ENCODE peak calls at places on chromosomes 16 and 17, in ten cellular contexts. J is endothelial cell, P is astrocyte of the hippocampus, N is esophagus squamous epithelium, I is cardiac muscle cell, B is activated T-cell treated with anti-CD3 and anti-CD28 coated beads for 1 hour, M is body of pancreas, Y is neural crest cell, Q is AG08395, L is prostate gland. C is an unnamed sample.

GRCh38 chr16:85980686-85981085 is 81.7 kb downstream of the IRF8 start:
- DNase-seq in M (no peak), Y (no peak), J (no peak), L (no peak), N (no peak), Q (no peak), B (no peak), I (no peak), P (no peak), C (no peak)

GRCh38 chr16:59632266-59632855 is 898.2 kb upstream of the GOT2 start:
- DNase-seq in J (no peak), Y (no peak), P (peak), Q (peak), N (no peak), I (peak), B (no peak), M (no peak), L (no peak), C (peak)

GRCh38 chr16:49410226-49410625 is 36.6 kb downstream of the C16orf78 start:
- DNase-seq in Y (no peak), J (no peak), L (no peak), Q (no peak), M (no peak), B (no peak), N (no peak), I (no peak), P (no peak), C (no peak)

GRCh38 chr16:6035161-6035560 is 937.6 kb upstream of the EEF2KMT start:
- DNase-seq in B (no peak), L (no peak), P (no peak), I (no peak), J (no peak), Q (no peak), Y (no peak), N (no peak), M (no peak), C (no peak)

GRCh38 chr17:69473801-69474170 is 59.3 kb downstream of the MAP2K6 start:
- DNase-seq in J (no peak), M (no peak), I (no peak), Y (no peak), P (peak), L (no peak), Q (peak), N (no peak), B (no peak), C (no peak)

GRCh38 chr17:40458001-40458791 is 14.9 kb downstream of the IGFBP4 start:
- DNase-seq in I (peak), B (no peak), P (peak), M (peak), L (no peak), J (no peak), Q (peak), N (no peak), Y (no peak), C (peak)

GRCh38 chr17:49739662-49740271 is 24.2 kb downstream of the FAM117A start:
- DNase-seq in P (no peak), J (no peak), M (peak), Q (no peak), N (peak), B (peak), L (peak), Y (no peak), I (peak), C (no peak)

GRCh38 chr16:11312718-11313492 is 31.8 kb upstream of the PRM1 start:
- DNase-seq in J (no peak), N (no peak), B (no peak), P (peak), I (peak), Y (no peak), Q (peak), M (peak), L (no peak), C (no peak)

GRCh38 chr17:72305472-72305871 is 184.7 kb downstream of the SOX9 start:
- DNase-seq in B (no peak), P (no peak), Y (no peak), Q (peak), N (no peak), M (no peak), L (no peak), I (no peak), J (no peak), C (no peak)

GRCh38 chr16:46908540-46909372 is 24.6 kb downstream of the GPT2 start:
- DNase-seq in B (peak), L (peak), I (peak), M (peak), Q (peak), J (peak), N (no peak), P (peak), Y (peak), C (peak)

GRCh38 chr16:86533942-86534341 is 21.1 kb downstream of the MTHFSD start:
- DNase-seq in M (no peak), I (no peak), J (no peak), B (no peak), P (no peak), Q (no peak), Y (no peak), N (no peak), L (no peak), C (no peak)

GRCh38 chr17:1789936-1790335 is 28.1 kb downstream of the SERPINF1 start:
- DNase-seq in Q (no peak), I (no peak), N (no peak), L (no peak), M (no peak), P (no peak), B (no peak), J (no peak), Y (no peak), C (no peak)

GRCh38 chr16:10787304-10787703 is 31.3 kb downstream of the TVP23A start:
- DNase-seq in P (peak), J (no peak), L (no peak), B (no peak), M (no peak), I (no peak), Q (no peak), Y (no peak), N (no peak), C (no peak)

GRCh38 chr17:68437979-68438877 is 19.1 kb downstream of the WIPI1 start:
- DNase-seq in M (peak), N (no peak), B (peak), I (peak), L (no peak), J (peak), Q (peak), P (no peak), Y (no peak), C (no peak)

GRCh38 chr17:35241520-35241919 is 1.4 kb upstream of the SLFN5 start:
- DNase-seq in B (peak), Y (no peak), P (no peak), Q (no peak), J (no peak), N (no peak), I (no peak), M (no peak), L (no peak), C (no peak)

GRCh38 chr17:81020767-81021497 is 14.0 kb upstream of the BAIAP2 start:
- DNase-seq in L (no peak), Y (no peak), I (peak), P (peak), J (no peak), N (no peak), Q (peak), M (no peak), B (no peak), C (no peak)

GRCh38 chr17:39981207-39982068 is 831 bp downstream of the PSMD3 start:
- DNase-seq in Q (no peak), B (no peak), J (peak), I (no peak), L (no peak), N (no peak), M (no peak), Y (no peak), P (no peak), C (no peak)

GRCh38 chr17:29155966-29156338 is 24.2 kb downstream of the MYO18A start:
- DNase-seq in Y (no peak), B (no peak), M (peak), P (peak), L (no peak), J (peak), Q (no peak), N (no peak), I (peak), C (no peak)

GRCh38 chr17:65763786-65764185 is 202.3 kb upstream of the AXIN2 start:
- DNase-seq in Q (no peak), B (no peak), P (no peak), J (no peak), L (no peak), N (no peak), I (no peak), Y (no peak), M (no peak), C (no peak)

GRCh38 chr16:68380348-68380670 is 68.0 kb downstream of the SMPD3 start:
- DNase-seq in Y (no peak), M (no peak), L (no peak), P (no peak), Q (no peak), B (no peak), J (no peak), N (no peak), I (no peak), C (no peak)

GRCh38 chr17:51120357-51120738 is 320 bp downstream of the SPAG9 start:
- DNase-seq in M (peak), Q (no peak), P (peak), Y (peak), J (no peak), N (no peak), I (no peak), B (peak), L (peak), C (peak)

GRCh38 chr17:28249706-28250105 is 69.3 kb upstream of the TMEM97 start:
- DNase-seq in Q (no peak), I (no peak), L (no peak), B (no peak), Y (no peak), J (no peak), M (no peak), N (no peak), P (no peak), C (no peak)

GRCh38 chr16:59067207-59067606 is 333.1 kb upstream of the GOT2 start:
- DNase-seq in J (peak), M (peak), Y (no peak), Q (no peak), L (no peak), P (no peak), N (no peak), I (peak), B (no peak), C (no peak)

GRCh38 chr16:280005-280421 is 378 bp upstream of the ARHGDIG start:
- DNase-seq in B (no peak), Y (no peak), N (no peak), Q (no peak), M (no peak), P (no peak), I (no peak), J (no peak), L (no peak), C (no peak)

GRCh38 chr16:9114842-9115241 is 23.4 kb downstream of the HAPSTR1 start:
- DNase-seq in N (no peak), M (no peak), Y (no peak), Q (no peak), I (no peak), L (no peak), B (no peak), J (no peak), P (no peak), C (no peak)

GRCh38 chr16:26856271-26856670 is 210.5 kb upstream of the C16orf82 start:
- DNase-seq in P (no peak), L (no peak), J (no peak), Q (no peak), M (no peak), Y (no peak), I (no peak), N (no peak), B (no peak), C (no peak)

GRCh38 chr17:78893684-78894083 is 9.3 kb downstream of the CEP295NL start:
- DNase-seq in N (no peak), M (no peak), Q (no peak), J (no peak), I (no peak), L (no peak), B (no peak), P (no peak), Y (no peak), C (no peak)

GRCh38 chr16:82229800-82230619 is 60.0 kb upstream of the MPHOSPH6 start:
- DNase-seq in Y (peak), L (peak), J (peak), I (peak), Q (peak), M (peak), P (peak), B (peak), N (no peak), C (peak)

GRCh38 chr16:70663524-70664324 is 17.4 kb downstream of the IL34 start:
- DNase-seq in Q (no peak), Y (no peak), J (no peak), M (no peak), L (no peak), P (no peak), B (no peak), I (no peak), N (no peak), C (no peak)

GRCh38 chr16:64122177-64122576 is 999.7 kb downstream of the CDH11 start:
- DNase-seq in B (no peak), I (peak), L (peak), J (no peak), Q (no peak), P (no peak), M (no peak), Y (no peak), N (no peak), C (no peak)

GRCh38 chr16:22077700-22078313 is 14.5 kb upstream of the VWA3A start:
- DNase-seq in Q (peak), M (peak), B (peak), P (peak), Y (peak), L (peak), I (peak), N (no peak), J (peak), C (no peak)

GRCh38 chr17:6021627-6022026 is 48.6 kb upstream of the WSCD1 start:
- DNase-seq in N (no peak), Q (no peak), L (no peak), M (no peak), B (no peak), Y (no peak), P (no peak), J (no peak), I (no peak), C (no peak)

GRCh38 chr17:65830356-65830755 is 268.9 kb upstream of the AXIN2 start:
- DNase-seq in N (no peak), J (no peak), Y (no peak), Q (no peak), L (no peak), I (no peak), P (no peak), M (no peak), B (no peak), C (no peak)

GRCh38 chr17:63682981-63683380 is 16.9 kb downstream of the LIMD2 start:
- DNase-seq in I (no peak), M (no peak), B (no peak), L (no peak), J (no peak), Q (no peak), Y (no peak), P (no peak), N (no peak), C (no peak)

GRCh38 chr16:75341934-75342811 is 90.7 kb upstream of the BCAR1 start:
- DNase-seq in L (peak), Q (peak), Y (no peak), J (no peak), B (no peak), M (no peak), I (peak), N (no peak), P (peak), C (no peak)

GRCh38 chr17:78306913-78307312 is 53.0 kb downstream of the SOCS3 start:
- DNase-seq in B (no peak), N (no peak), I (no peak), P (no peak), M (no peak), J (no peak), Q (no peak), L (no peak), Y (no peak), C (no peak)

GRCh38 chr17:76089680-76090516 is 10.9 kb downstream of the ZACN start:
- DNase-seq in Q (no peak), J (no peak), Y (no peak), L (no peak), M (no peak), I (no peak), B (no peak), P (no peak), N (no peak), C (no peak)

GRCh38 chr17:9002610-9003354 is 18.5 kb upstream of the NTN1 start:
- DNase-seq in B (no peak), N (no peak), M (no peak), L (peak), P (peak), J (peak), Y (peak), Q (no peak), I (peak), C (no peak)

GRCh38 chr17:68291836-68292688 is 767 bp downstream of the ARSG start:
- DNase-seq in L (peak), N (peak), Y (peak), Q (peak), P (peak), J (peak), I (peak), M (peak), B (peak), C (peak)

GRCh38 chr17:70560471-70560870 is 391.1 kb downstream of the KCNJ2 start:
- DNase-seq in J (no peak), N (no peak), I (no peak), B (no peak), L (no peak), P (no peak), Q (no peak), M (no peak), Y (no peak), C (no peak)